ENCODE peak calls at places on chromosomes 16 and 17, in six cellular contexts. S is activated CD4-positive, alpha-beta T cell treated with anti-CD3 and anti-CD28 coated beads, Interleukin-2, amount 50 U/mL, for 48 hours; E is kidney; Q is small intestine; V is C1 segment of cervical spinal cord; B is IMR-90. C is an unnamed sample.

GRCh38 chr17:83052241-83052564 is 27.2 kb upstream of the METRNL start:
- DNase-seq in S (no peak), E (no peak), Q (no peak), V (no peak), B (no peak), C (no peak)

GRCh38 chr17:45246861-45247428 is 14.9 kb downstream of the SPATA32 start:
- DNase-seq in S (no peak), E (no peak), Q (no peak), V (no peak), B (peak), C (no peak)

GRCh38 chr17:74864866-74865395 is 5.2 kb upstream of the GRIN2C start:
- DNase-seq in S (peak), E (no peak), Q (peak), V (no peak), B (peak), C (peak)

GRCh38 chr16:50038756-50039529 is 13.9 kb downstream of the CNEP1R1 start:
- DNase-seq in S (no peak), E (no peak), Q (peak), V (no peak), B (no peak), C (no peak)

GRCh38 chr16:88264641-88265285 is 118.0 kb upstream of the ZNF469 start:
- DNase-seq in S (peak), E (peak), Q (peak), V (no peak), B (peak), C (peak)

GRCh38 chr16:55703003-55704001 is 47.5 kb downstream of the SLC6A2 start:
- DNase-seq in S (no peak), E (no peak), Q (peak), V (no peak), B (peak), C (peak)

GRCh38 chr17:44533533-44534246 is 23.6 kb upstream of the FZD2 start:
- DNase-seq in S (peak), E (peak), Q (peak), V (peak), B (peak), C (peak)

GRCh38 chr17:28916302-28916934 is 13.5 kb upstream of the DHRS13 start:
- DNase-seq in S (peak), E (no peak), Q (peak), V (no peak), B (peak), C (peak)

GRCh38 chr16:30065943-30066881 is 652 bp downstream of the ALDOA start:
- DNase-seq in S (peak), E (no peak), Q (peak), V (no peak), B (peak), C (peak)

GRCh38 chr17:32007463-32008298 is 498 bp downstream of the LRRC37B start:
- DNase-seq in S (peak), E (peak), Q (peak), V (no peak), B (peak), C (peak)

GRCh38 chr17:77662796-77663195 is 295.7 kb upstream of the TNRC6C start:
- DNase-seq in S (no peak), E (no peak), Q (no peak), V (no peak), B (no peak), C (no peak)

GRCh38 chr16:80346160-80346632 is 194.6 kb upstream of the DYNLRB2 start:
- DNase-seq in S (no peak), E (no peak), Q (no peak), V (no peak), B (no peak), C (peak)

GRCh38 chr17:72843591-72843990 is 248.9 kb downstream of the SLC39A11 start:
- DNase-seq in S (no peak), E (no peak), Q (peak), V (no peak), B (no peak), C (no peak)

GRCh38 chr17:74299618-74300009 is 25.6 kb downstream of the DNAI2 start:
- DNase-seq in S (no peak), E (no peak), Q (no peak), V (no peak), B (no peak), C (no peak)

GRCh38 chr16:72501739-72502653 is 330.0 kb upstream of the PMFBP1 start:
- DNase-seq in S (peak), E (no peak), Q (peak), V (no peak), B (peak), C (peak)

GRCh38 chr16:76583466-76583865 is 306.3 kb downstream of the CNTNAP4 start:
- DNase-seq in S (no peak), E (no peak), Q (no peak), V (no peak), B (no peak), C (peak)

GRCh38 chr17:21160401-21160800 is 33.6 kb downstream of the DHRS7B start:
- DNase-seq in S (no peak), E (no peak), Q (no peak), V (no peak), B (no peak), C (no peak)

GRCh38 chr17:44990994-44991393 is 22.9 kb upstream of the C1QL1 start:
- DNase-seq in S (no peak), E (no peak), Q (no peak), V (no peak), B (no peak), C (no peak)

GRCh38 chr17:44094701-44095387 is 24.3 kb downstream of the G6PC3 start:
- DNase-seq in S (no peak), E (no peak), Q (no peak), V (no peak), B (no peak), C (no peak)

GRCh38 chr16:12719972-12720371 is 83.7 kb downstream of the CPPED1 start:
- DNase-seq in S (no peak), E (no peak), Q (no peak), V (no peak), B (no peak), C (no peak)

GRCh38 chr16:17749706-17750105 is 278.9 kb upstream of the XYLT1 start:
- DNase-seq in S (no peak), E (no peak), Q (no peak), V (no peak), B (no peak), C (no peak)

GRCh38 chr17:82898976-82899514 is 59.2 kb upstream of the ZNF750 start:
- DNase-seq in S (no peak), E (peak), Q (no peak), V (no peak), B (no peak), C (no peak)

GRCh38 chr17:57517216-57517518 is 227.9 kb downstream of the CCDC182 start:
- DNase-seq in S (no peak), E (no peak), Q (no peak), V (no peak), B (no peak), C (no peak)

GRCh38 chr17:49277638-49278037 is 47.1 kb upstream of the PHOSPHO1 start:
- DNase-seq in S (no peak), E (peak), Q (no peak), V (no peak), B (peak), C (peak)

GRCh38 chr16:81600275-81600674 is 155.7 kb downstream of the CMIP start:
- DNase-seq in S (no peak), E (peak), Q (no peak), V (no peak), B (peak), C (peak)

GRCh38 chr17:78072961-78073360 is 55.6 kb downstream of the TMC6 start:
- DNase-seq in S (no peak), E (no peak), Q (no peak), V (no peak), B (no peak), C (no peak)

GRCh38 chr17:79781691-79782575 is 4.0 kb downstream of the CBX2 start:
- DNase-seq in S (no peak), E (peak), Q (no peak), V (no peak), B (no peak), C (no peak)

GRCh38 chr17:50882851-50883250 is 16.7 kb upstream of the TOB1 start:
- DNase-seq in S (no peak), E (no peak), Q (no peak), V (no peak), B (peak), C (peak)

GRCh38 chr17:44203731-44204452 is 4.2 kb upstream of the ATXN7L3 start:
- DNase-seq in S (peak), E (no peak), Q (no peak), V (no peak), B (peak), C (peak)

GRCh38 chr17:17813725-17814095 is 23.1 kb downstream of the SREBF1 start:
- DNase-seq in S (no peak), E (no peak), Q (no peak), V (no peak), B (no peak), C (no peak)

GRCh38 chr17:33778505-33779398 is 476.3 kb upstream of the CCL2 start:
- DNase-seq in S (peak), E (no peak), Q (peak), V (no peak), B (peak), C (peak)

C was measured in choroid plexus epithelial cell.